ENCODE peak calls at places on chromosomes 1 and 21, in four cellular contexts. W is tibial artery, K is PC-3, M is OCI-LY7. R is an unnamed sample. For H3K36me3, the result is how much of the 10 kb centered on the place peaks cover.

GRCh38 chr1:113980120-113980519 is 846 bp downstream of the OLFML3 start:
- DNase-seq in W (peak), M (no peak), K (no peak), R (peak)

GRCh38 chr1:222653178-222653827 is 35.4 kb downstream of the MIA3 start:
- DNase-seq in M (no peak), W (no peak), K (no peak), R (no peak)

GRCh38 chr1:223820515-223820858 is 25.3 kb downstream of the TP53BP2 start:
- DNase-seq in W (no peak), M (no peak), K (no peak), R (no peak)

GRCh38 chr1:197675475-197676324 is 99.6 kb downstream of the DENND1B start:
- DNase-seq in M (no peak), W (peak), K (no peak), R (peak)

GRCh38 chr1:66761273-66761672 is 9.0 kb downstream of the DYNLT5 start:
- DNase-seq in K (peak), M (no peak), W (no peak), R (no peak)

GRCh38 chr1:49694251-49694827 is 329.4 kb downstream of the AGBL4 start:
- DNase-seq in M (no peak), W (no peak), K (no peak), R (no peak)

GRCh38 chr1:223179280-223179679 is 36.2 kb upstream of the TLR5 start:
- DNase-seq in M (no peak), K (no peak), W (no peak), R (no peak)

GRCh38 chr1:58249729-58250586 is 296.6 kb downstream of the OMA1 start:
- DNase-seq in M (no peak), W (no peak), K (no peak), R (no peak)

GRCh38 chr1:230548357-230548756 is 93.9 kb upstream of the COG2 start:
- DNase-seq in M (no peak), K (no peak), W (no peak), R (peak)

GRCh38 chr1:226643167-226643566 is 94.6 kb downstream of the STUM start:
- DNase-seq in K (peak), W (no peak), M (peak), R (no peak)

GRCh38 chr1:224259986-224260385 is 70.0 kb downstream of the NVL start:
- DNase-seq in K (peak), M (no peak), W (no peak), R (no peak)

GRCh38 chr1:53654216-53655210 is 84.5 kb downstream of the GLIS1 start:
- DNase-seq in M (no peak), W (no peak), K (no peak), R (no peak)

GRCh38 chr1:86705633-86705985 is 1.2 kb downstream of the SH3GLB1 start:
- DNase-seq in W (no peak), M (no peak), K (peak), R (peak)

GRCh38 chr1:81876901-81877750 is 76.4 kb downstream of the ADGRL2 start:
- DNase-seq in W (no peak), M (no peak), K (no peak), R (no peak)

GRCh38 chr1:111202707-111203623 is 2.5 kb upstream of the DENND2D start:
- DNase-seq in W (no peak), K (no peak), M (no peak), R (no peak)

GRCh38 chr1:215083408-215083961 is 948 bp downstream of the KCNK2 start:
- DNase-seq in W (no peak), M (no peak), K (no peak), R (no peak)

GRCh38 chr1:100184536-100184935 is 6.5 kb upstream of the LRRC39 start:
- DNase-seq in M (peak), W (no peak), K (no peak), R (no peak)

GRCh38 chr1:212760126-212760823 is 31.3 kb downstream of the NSL1 start:
- DNase-seq in K (peak), W (no peak), M (peak), R (no peak)

GRCh38 chr1:234507626-234508387 is 28.8 kb upstream of the TARBP1 start:
- DNase-seq in M (no peak), W (no peak), K (no peak), R (no peak)

GRCh38 chr1:101278845-101279244 is 42.0 kb downstream of the S1PR1 start:
- DNase-seq in K (no peak), M (no peak), W (no peak), R (no peak)

GRCh38 chr21:37181059-37181458 is 86.1 kb downstream of the VPS26C start:
- DNase-seq in W (no peak), M (no peak), K (no peak), R (no peak)
- H3K36me3 ChIP-seq in W (under half), M (half or more), K (under half), R (under half)

GRCh38 chr1:153534933-153535663 is 693 bp downstream of the S100A6 start:
- DNase-seq in W (peak), M (no peak), K (no peak), R (peak)
- TF ChIP-seq CTCF in W (peak), M (no peak), K (no peak), R (no peak)

GRCh38 chr1:155166373-155167165 is 6.5 kb downstream of the KRTCAP2 start:
- DNase-seq in K (no peak), W (no peak), M (no peak), R (peak)
- H3K27ac ChIP-seq in K (no peak), W (no peak), M (no peak), R (peak)

GRCh38 chr1:956636-957035 is 2.4 kb downstream of the NOC2L start:
- DNase-seq in K (no peak), W (no peak), M (no peak), R (no peak)
- H3K36me3 ChIP-seq in K (under half), W (half or more), M (half or more), R (under half)

GRCh38 chr1:75133754-75134655 is at the start of gene LHX8:
- DNase-seq in M (no peak), W (no peak), K (no peak), R (no peak)
- TF ChIP-seq CTCF in M (no peak), W (no peak), K (no peak), R (no peak)

GRCh38 chr1:211511030-211511429 is 19.1 kb upstream of the RD3 start:
- DNase-seq in M (no peak), W (no peak), K (no peak), R (no peak)

GRCh38 chr1:211517006-211517405 is 25.0 kb upstream of the RD3 start:
- DNase-seq in K (peak), W (no peak), M (peak), R (no peak)

GRCh38 chr1:211511947-211512346 is 20.0 kb upstream of the RD3 start:
- DNase-seq in W (no peak), K (peak), M (no peak), R (no peak)

GRCh38 chr1:211515090-211516023 is 23.4 kb upstream of the RD3 start:
- DNase-seq in W (peak), K (peak), M (peak), R (peak)

DNA sequence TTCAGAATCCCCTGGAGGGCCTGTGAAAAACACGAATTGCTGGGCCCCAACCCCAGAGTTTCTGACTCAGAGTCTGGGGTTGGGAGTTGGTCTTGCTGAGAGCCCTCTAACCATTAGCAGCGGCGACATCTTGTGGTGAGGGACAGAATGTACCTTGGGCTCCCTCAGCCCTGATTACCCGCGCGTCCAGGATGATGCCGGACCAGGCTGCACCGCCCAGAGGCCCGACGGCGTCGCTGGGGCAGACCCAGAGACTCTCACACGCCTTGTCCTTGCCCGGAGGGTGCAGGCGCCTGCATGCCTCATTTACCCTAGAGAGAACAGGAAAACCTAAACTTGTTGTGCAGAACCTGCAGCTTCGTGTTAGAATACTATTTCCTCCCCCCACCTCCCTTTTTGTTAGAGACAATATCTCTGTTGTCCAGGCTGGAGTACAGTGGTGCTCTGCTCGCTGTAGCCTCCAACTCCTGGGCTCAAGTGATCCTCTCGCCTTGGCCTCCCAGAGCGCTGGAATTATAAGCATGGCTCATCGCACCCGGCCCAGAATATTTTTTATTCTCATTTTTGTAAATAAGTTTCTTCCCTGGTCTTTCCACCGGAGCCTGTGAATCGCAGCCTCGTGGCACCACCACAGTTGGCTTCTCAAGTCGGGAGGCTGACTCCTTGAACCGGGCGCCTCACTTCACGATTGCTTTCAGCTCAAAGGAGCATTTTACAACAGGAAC is 22.2 kb upstream of the RD3 start:
- DNase-seq in M (peak), W (peak), K (peak), R (peak)
- H3K27ac ChIP-seq in M (no peak), W (peak), K (no peak), R (no peak)